ENCODE peak calls at places on chromosomes 4 and X, in nine cellular contexts. One of them, this sample, is unnamed.

GRCh38 chr4:41394362-41394960 is 137.7 kb downstream of the UCHL1 start:
- DNase-seq in tibial nerve: no peak
- DNase-seq in gastrocnemius medialis: no peak
- DNase-seq in A549: no peak
- DNase-seq in spleen: no peak
- DNase-seq in suprapubic skin: no peak
- DNase-seq in ovary: no peak
- DNase-seq in body of pancreas: no peak
- DNase-seq in breast epithelium: no peak
- DNase-seq in this sample: no peak

GRCh38 chrX:332496-332860 is 13.9 kb upstream of the GTPBP6 start:
- DNase-seq in tibial nerve: no peak
- DNase-seq in gastrocnemius medialis: no peak
- DNase-seq in A549: no peak
- DNase-seq in spleen: peak
- DNase-seq in suprapubic skin: peak
- DNase-seq in ovary: no peak
- DNase-seq in body of pancreas: no peak
- DNase-seq in breast epithelium: no peak
- DNase-seq in this sample: peak

GRCh38 chr4:98625399-98625798 is 33.0 kb downstream of the TSPAN5 start:
- DNase-seq in tibial nerve: no peak
- DNase-seq in gastrocnemius medialis: no peak
- DNase-seq in A549: no peak
- DNase-seq in spleen: no peak
- DNase-seq in suprapubic skin: no peak
- DNase-seq in ovary: no peak
- DNase-seq in body of pancreas: no peak
- DNase-seq in breast epithelium: no peak
- DNase-seq in this sample: no peak

GRCh38 chr4:13522282-13523104 is 21.8 kb downstream of the NKX3-2 start:
- DNase-seq in tibial nerve: no peak
- DNase-seq in gastrocnemius medialis: no peak
- DNase-seq in A549: no peak
- DNase-seq in spleen: peak
- DNase-seq in suprapubic skin: no peak
- DNase-seq in ovary: no peak
- DNase-seq in body of pancreas: no peak
- DNase-seq in breast epithelium: no peak
- DNase-seq in this sample: no peak

GRCh38 chr4:185265942-185266341 is 56.5 kb downstream of the SNX25 start:
- DNase-seq in tibial nerve: no peak
- DNase-seq in gastrocnemius medialis: no peak
- DNase-seq in A549: no peak
- DNase-seq in spleen: no peak
- DNase-seq in suprapubic skin: no peak
- DNase-seq in ovary: no peak
- DNase-seq in body of pancreas: no peak
- DNase-seq in breast epithelium: no peak
- DNase-seq in this sample: no peak

GRCh38 chr4:66235876-66236275 is 565.6 kb upstream of the EPHA5 start:
- DNase-seq in tibial nerve: no peak
- DNase-seq in gastrocnemius medialis: no peak
- DNase-seq in A549: no peak
- DNase-seq in spleen: no peak
- DNase-seq in suprapubic skin: no peak
- DNase-seq in ovary: no peak
- DNase-seq in body of pancreas: no peak
- DNase-seq in breast epithelium: no peak
- DNase-seq in this sample: no peak

GRCh38 chr4:47873877-47874571 is 36.2 kb upstream of the CORIN start:
- DNase-seq in tibial nerve: no peak
- DNase-seq in gastrocnemius medialis: no peak
- DNase-seq in A549: no peak
- DNase-seq in spleen: no peak
- DNase-seq in suprapubic skin: no peak
- DNase-seq in ovary: no peak
- DNase-seq in body of pancreas: no peak
- DNase-seq in breast epithelium: no peak
- DNase-seq in this sample: no peak

GRCh38 chr4:78734451-78735003 is 41.6 kb upstream of the BMP2K start:
- DNase-seq in tibial nerve: no peak
- DNase-seq in gastrocnemius medialis: no peak
- DNase-seq in A549: no peak
- DNase-seq in spleen: no peak
- DNase-seq in suprapubic skin: no peak
- DNase-seq in ovary: no peak
- DNase-seq in body of pancreas: no peak
- DNase-seq in breast epithelium: no peak
- DNase-seq in this sample: no peak

GRCh38 chrX:23907106-23907495 is 637 bp downstream of the APOO start:
- DNase-seq in tibial nerve: no peak
- DNase-seq in gastrocnemius medialis: no peak
- DNase-seq in A549: no peak
- DNase-seq in spleen: no peak
- DNase-seq in suprapubic skin: no peak
- DNase-seq in ovary: no peak
- DNase-seq in body of pancreas: no peak
- DNase-seq in breast epithelium: no peak
- DNase-seq in this sample: no peak

GRCh38 chr4:152719856-152720556 is 40.2 kb upstream of the TMEM154 start:
- DNase-seq in tibial nerve: no peak
- DNase-seq in gastrocnemius medialis: no peak
- DNase-seq in A549: no peak
- DNase-seq in spleen: no peak
- DNase-seq in suprapubic skin: no peak
- DNase-seq in ovary: no peak
- DNase-seq in body of pancreas: no peak
- DNase-seq in breast epithelium: no peak
- DNase-seq in this sample: no peak

GRCh38 chrX:37846141-37846540 is 1.2 kb downstream of the DYNLT3 start:
- DNase-seq in tibial nerve: no peak
- DNase-seq in gastrocnemius medialis: no peak
- DNase-seq in A549: no peak
- DNase-seq in spleen: no peak
- DNase-seq in suprapubic skin: no peak
- DNase-seq in ovary: no peak
- DNase-seq in body of pancreas: no peak
- DNase-seq in breast epithelium: no peak
- DNase-seq in this sample: no peak

GRCh38 chrX:20218809-20219505 is 47.8 kb downstream of the RPS6KA3 start:
- DNase-seq in tibial nerve: peak
- DNase-seq in gastrocnemius medialis: no peak
- DNase-seq in A549: peak
- DNase-seq in spleen: no peak
- DNase-seq in suprapubic skin: no peak
- DNase-seq in ovary: no peak
- DNase-seq in body of pancreas: peak
- DNase-seq in breast epithelium: no peak
- DNase-seq in this sample: no peak

GRCh38 chr4:112127048-112127637 is 18.1 kb upstream of the FAM241A start:
- DNase-seq in tibial nerve: no peak
- DNase-seq in gastrocnemius medialis: no peak
- DNase-seq in A549: no peak
- DNase-seq in spleen: no peak
- DNase-seq in suprapubic skin: no peak
- DNase-seq in ovary: no peak
- DNase-seq in body of pancreas: no peak
- DNase-seq in breast epithelium: no peak
- DNase-seq in this sample: no peak

GRCh38 chr4:151022586-151022985 is 7.5 kb upstream of the LRBA start:
- DNase-seq in tibial nerve: no peak
- DNase-seq in gastrocnemius medialis: no peak
- DNase-seq in A549: no peak
- DNase-seq in spleen: no peak
- DNase-seq in suprapubic skin: no peak
- DNase-seq in ovary: no peak
- DNase-seq in body of pancreas: no peak
- DNase-seq in breast epithelium: no peak
- DNase-seq in this sample: no peak

GRCh38 chr4:151025759-151026158 is 10.7 kb upstream of the LRBA start:
- DNase-seq in tibial nerve: no peak
- DNase-seq in gastrocnemius medialis: no peak
- DNase-seq in A549: no peak
- DNase-seq in spleen: no peak
- DNase-seq in suprapubic skin: no peak
- DNase-seq in ovary: no peak
- DNase-seq in body of pancreas: no peak
- DNase-seq in breast epithelium: no peak
- DNase-seq in this sample: no peak

DNA sequence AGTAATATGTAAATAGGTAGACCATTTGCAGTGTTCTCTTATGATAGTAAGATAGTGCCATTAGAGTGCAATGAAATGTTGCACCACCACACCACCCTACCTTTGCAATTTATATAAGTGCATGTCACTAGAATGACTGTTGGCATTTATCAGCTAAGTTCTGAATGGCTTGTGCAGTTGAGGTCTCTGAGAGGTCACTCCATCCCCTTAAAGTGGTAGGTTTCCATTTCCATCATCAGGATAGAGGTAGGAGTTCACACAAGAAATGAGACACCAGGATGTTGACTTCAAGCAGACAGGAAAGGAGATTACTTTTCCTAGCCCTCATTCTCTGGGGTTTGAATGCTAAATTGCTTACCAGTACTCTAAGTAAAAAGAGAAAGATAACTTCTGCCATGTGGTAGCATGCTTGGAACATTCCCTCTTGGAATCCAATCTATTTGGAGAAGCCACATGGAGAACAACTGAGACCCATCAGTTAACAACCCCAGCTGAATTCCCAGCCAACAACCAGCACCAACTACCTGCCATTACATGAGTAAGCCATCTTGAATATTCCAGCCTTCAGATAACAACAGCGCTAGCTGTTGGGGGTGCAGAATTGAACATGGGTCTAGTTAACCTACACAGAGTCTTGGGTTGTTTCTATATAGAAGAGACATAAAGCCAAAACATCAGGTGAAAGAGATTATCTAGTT is 6.7 kb upstream of the LRBA start:
- DNase-seq in tibial nerve: no peak
- DNase-seq in gastrocnemius medialis: no peak
- DNase-seq in A549: no peak
- DNase-seq in spleen: no peak
- DNase-seq in suprapubic skin: no peak
- DNase-seq in ovary: no peak
- DNase-seq in body of pancreas: no peak
- DNase-seq in breast epithelium: no peak
- DNase-seq in this sample: no peak
- TF ChIP-seq POLR2A in tibial nerve: no peak
- TF ChIP-seq POLR2A in gastrocnemius medialis: no peak
- TF ChIP-seq POLR2A in A549: no peak
- TF ChIP-seq POLR2A in spleen: no peak
- TF ChIP-seq POLR2A in suprapubic skin: no peak
- TF ChIP-seq POLR2A in ovary: no peak
- TF ChIP-seq POLR2A in body of pancreas: no peak
- TF ChIP-seq POLR2A in breast epithelium: no peak
- TF ChIP-seq POLR2A in this sample: no peak

GRCh38 chrX:42715689-42716022 is 62.3 kb downstream of the PPP1R2C start:
- DNase-seq in tibial nerve: no peak
- DNase-seq in gastrocnemius medialis: no peak
- DNase-seq in A549: no peak
- DNase-seq in spleen: no peak
- DNase-seq in suprapubic skin: no peak
- DNase-seq in ovary: no peak
- DNase-seq in body of pancreas: no peak
- DNase-seq in breast epithelium: no peak
- DNase-seq in this sample: no peak
- TF ChIP-seq CTCF in tibial nerve: no peak
- TF ChIP-seq CTCF in gastrocnemius medialis: no peak
- TF ChIP-seq CTCF in A549: no peak
- TF ChIP-seq CTCF in spleen: no peak
- TF ChIP-seq CTCF in suprapubic skin: no peak
- TF ChIP-seq CTCF in ovary: no peak
- TF ChIP-seq CTCF in body of pancreas: no peak
- TF ChIP-seq CTCF in breast epithelium: no peak
- TF ChIP-seq CTCF in this sample: no peak

GRCh38 chrX:68829594-68830485 is 1.0 kb downstream of the EFNB1 start:
- DNase-seq in tibial nerve: no peak
- DNase-seq in gastrocnemius medialis: no peak
- DNase-seq in A549: peak
- DNase-seq in spleen: no peak
- DNase-seq in suprapubic skin: no peak
- DNase-seq in ovary: peak
- DNase-seq in body of pancreas: peak
- DNase-seq in breast epithelium: no peak
- DNase-seq in this sample: no peak
- TF ChIP-seq POLR2A in tibial nerve: no peak
- TF ChIP-seq POLR2A in gastrocnemius medialis: no peak
- TF ChIP-seq POLR2A in A549: no peak
- TF ChIP-seq POLR2A in spleen: no peak
- TF ChIP-seq POLR2A in suprapubic skin: no peak
- TF ChIP-seq POLR2A in ovary: no peak
- TF ChIP-seq POLR2A in body of pancreas: no peak
- TF ChIP-seq POLR2A in breast epithelium: no peak
- TF ChIP-seq POLR2A in this sample: no peak

GRCh38 chr4:142883433-142883832 is 37.3 kb upstream of the INPP4B start:
- DNase-seq in tibial nerve: no peak
- DNase-seq in gastrocnemius medialis: no peak
- DNase-seq in A549: no peak
- DNase-seq in spleen: no peak
- DNase-seq in suprapubic skin: no peak
- DNase-seq in ovary: no peak
- DNase-seq in body of pancreas: no peak
- DNase-seq in breast epithelium: no peak
- DNase-seq in this sample: no peak
- TF ChIP-seq CTCF in tibial nerve: peak
- TF ChIP-seq CTCF in gastrocnemius medialis: peak
- TF ChIP-seq CTCF in A549: no peak
- TF ChIP-seq CTCF in spleen: peak
- TF ChIP-seq CTCF in suprapubic skin: no peak
- TF ChIP-seq CTCF in ovary: no peak
- TF ChIP-seq CTCF in body of pancreas: peak
- TF ChIP-seq CTCF in breast epithelium: no peak
- TF ChIP-seq CTCF in this sample: peak

DNA sequence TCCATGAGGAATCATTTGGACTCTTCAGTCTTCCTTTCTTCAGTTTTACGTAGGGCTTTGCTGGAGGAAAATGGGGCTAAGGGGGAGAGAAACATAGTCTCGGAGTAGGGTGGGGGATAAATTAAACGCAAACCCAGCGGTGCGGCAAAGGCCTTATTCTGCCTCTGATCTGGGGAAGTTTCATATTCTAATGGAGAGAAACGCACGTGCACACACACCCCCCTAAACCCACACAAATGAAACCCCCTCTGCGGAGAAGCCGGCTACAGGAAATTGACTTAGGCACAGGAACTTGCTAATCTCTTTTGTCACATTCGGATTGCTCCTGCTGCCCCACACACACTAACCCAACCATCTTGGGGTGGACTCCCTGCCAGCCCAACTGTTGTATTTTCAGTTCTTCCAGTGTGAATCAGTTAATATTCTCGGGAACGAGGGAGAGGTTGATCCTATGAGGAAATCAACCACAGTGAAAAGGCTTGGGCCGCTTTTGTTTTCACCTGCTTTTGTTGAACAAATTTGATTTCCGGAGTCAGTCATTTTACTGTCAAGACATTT is at the start of gene RHOH:
- DNase-seq in tibial nerve: no peak
- DNase-seq in gastrocnemius medialis: no peak
- DNase-seq in A549: no peak
- DNase-seq in spleen: peak
- DNase-seq in suprapubic skin: no peak
- DNase-seq in ovary: no peak
- DNase-seq in body of pancreas: no peak
- DNase-seq in breast epithelium: no peak
- DNase-seq in this sample: no peak
- TF ChIP-seq POLR2A in tibial nerve: no peak
- TF ChIP-seq POLR2A in gastrocnemius medialis: no peak
- TF ChIP-seq POLR2A in A549: no peak
- TF ChIP-seq POLR2A in spleen: peak
- TF ChIP-seq POLR2A in suprapubic skin: no peak
- TF ChIP-seq POLR2A in ovary: no peak
- TF ChIP-seq POLR2A in body of pancreas: peak
- TF ChIP-seq POLR2A in breast epithelium: no peak
- TF ChIP-seq POLR2A in this sample: peak

GRCh38 chr4:17447675-17448298 is 64.1 kb downstream of the QDPR start:
- DNase-seq in tibial nerve: peak
- DNase-seq in gastrocnemius medialis: no peak
- DNase-seq in A549: peak
- DNase-seq in spleen: no peak
- DNase-seq in suprapubic skin: no peak
- DNase-seq in ovary: no peak
- DNase-seq in body of pancreas: peak
- DNase-seq in breast epithelium: no peak
- DNase-seq in this sample: peak
- TF ChIP-seq CTCF in tibial nerve: peak
- TF ChIP-seq CTCF in gastrocnemius medialis: peak
- TF ChIP-seq CTCF in A549: peak
- TF ChIP-seq CTCF in spleen: peak
- TF ChIP-seq CTCF in suprapubic skin: peak
- TF ChIP-seq CTCF in ovary: no peak
- TF ChIP-seq CTCF in body of pancreas: peak
- TF ChIP-seq CTCF in breast epithelium: peak
- TF ChIP-seq CTCF in this sample: peak

This sample was measured in right lobe of liver.